ENCODE peak calls at places on chromosomes 6 and 20, in five cellular contexts. One of them, this sample, is unnamed.
A peak's percentile ranks its signal among the peaks of the same experiment; 100 is the strongest.

GRCh38 chr20:59141818-59142581 is 21.6 kb upstream of the ZNF831 start:
- DNase-seq in sigmoid colon: no peak
- DNase-seq in breast epithelium: no peak
- DNase-seq in ovary: no peak
- DNase-seq in heart left ventricle: no peak
- DNase-seq in this sample: no peak

GRCh38 chr20:12535770-12536169 is 473.0 kb upstream of the SPTLC3 start:
- DNase-seq in breast epithelium: no peak
- DNase-seq in heart left ventricle: no peak
- DNase-seq in sigmoid colon: no peak
- DNase-seq in ovary: no peak
- DNase-seq in this sample: no peak

GRCh38 chr20:370151-370600 is 10.4 kb upstream of the TRIB3 start:
- DNase-seq in sigmoid colon: no peak
- DNase-seq in heart left ventricle: no peak
- DNase-seq in ovary: no peak
- DNase-seq in breast epithelium: no peak
- DNase-seq in this sample: no peak

GRCh38 chr6:90493332-90493731 is 93.5 kb downstream of the MAP3K7 start:
- DNase-seq in breast epithelium: no peak
- DNase-seq in ovary: no peak
- DNase-seq in heart left ventricle: no peak
- DNase-seq in sigmoid colon: no peak
- DNase-seq in this sample: no peak

GRCh38 chr6:143759666-143760065 is 81.9 kb downstream of the PHACTR2 start:
- DNase-seq in heart left ventricle: no peak
- DNase-seq in sigmoid colon: no peak
- DNase-seq in ovary: no peak
- DNase-seq in breast epithelium: no peak
- DNase-seq in this sample: no peak

GRCh38 chr6:98949589-98949988 is 1.8 kb upstream of the FBXL4 start:
- DNase-seq in breast epithelium: no peak
- DNase-seq in sigmoid colon: no peak
- DNase-seq in heart left ventricle: no peak
- DNase-seq in ovary: no peak
- DNase-seq in this sample: no peak

GRCh38 chr6:42306439-42307140 is 88.9 kb upstream of the MRPS10 start:
- DNase-seq in heart left ventricle: no peak
- DNase-seq in breast epithelium: no peak
- DNase-seq in ovary: no peak
- DNase-seq in sigmoid colon: no peak
- DNase-seq in this sample: no peak

GRCh38 chr6:162119349-162119748 is 608.2 kb downstream of the PRKN start:
- DNase-seq in ovary: no peak
- DNase-seq in breast epithelium: no peak
- DNase-seq in sigmoid colon: no peak
- DNase-seq in heart left ventricle: peak; percentile 28
- DNase-seq in this sample: peak; percentile 50

GRCh38 chr6:20699402-20699801 is 165.1 kb downstream of the CDKAL1 start:
- DNase-seq in sigmoid colon: no peak
- DNase-seq in breast epithelium: no peak
- DNase-seq in heart left ventricle: no peak
- DNase-seq in ovary: no peak
- DNase-seq in this sample: no peak

GRCh38 chr6:17829905-17830304 is 123.2 kb upstream of the NUP153 start:
- DNase-seq in heart left ventricle: no peak
- DNase-seq in breast epithelium: no peak
- DNase-seq in sigmoid colon: no peak
- DNase-seq in ovary: no peak
- DNase-seq in this sample: no peak

GRCh38 chr20:25706793-25707192 is 10.1 kb upstream of the ZNF337 start:
- DNase-seq in ovary: no peak
- DNase-seq in breast epithelium: no peak
- DNase-seq in sigmoid colon: no peak
- DNase-seq in heart left ventricle: no peak
- DNase-seq in this sample: no peak

GRCh38 chr6:37806213-37806612 is 13.3 kb upstream of the ZFAND3 start:
- DNase-seq in ovary: no peak
- DNase-seq in breast epithelium: no peak
- DNase-seq in sigmoid colon: no peak
- DNase-seq in heart left ventricle: no peak
- DNase-seq in this sample: no peak

GRCh38 chr6:121759370-121759769 is 323.9 kb downstream of the GJA1 start:
- DNase-seq in ovary: no peak
- DNase-seq in heart left ventricle: no peak
- DNase-seq in breast epithelium: no peak
- DNase-seq in sigmoid colon: no peak
- DNase-seq in this sample: no peak

GRCh38 chr6:158708239-158708638 is 58.4 kb downstream of the SYTL3 start:
- DNase-seq in breast epithelium: no peak
- DNase-seq in sigmoid colon: peak; percentile 76
- DNase-seq in ovary: peak; percentile 77
- DNase-seq in heart left ventricle: peak; percentile 53
- DNase-seq in this sample: peak; percentile 82

GRCh38 chr6:35014786-35015185 is 125.7 kb downstream of the ANKS1A start:
- DNase-seq in sigmoid colon: no peak
- DNase-seq in heart left ventricle: no peak
- DNase-seq in breast epithelium: no peak
- DNase-seq in ovary: no peak
- DNase-seq in this sample: no peak

GRCh38 chr20:19947611-19948264 is 69.4 kb upstream of the NAA20 start:
- DNase-seq in sigmoid colon: no peak
- DNase-seq in breast epithelium: no peak
- DNase-seq in heart left ventricle: no peak
- DNase-seq in ovary: no peak
- DNase-seq in this sample: no peak

GRCh38 chr6:42370323-42370985 is 81.3 kb downstream of the TRERF1 start:
- DNase-seq in heart left ventricle: no peak
- DNase-seq in ovary: no peak
- DNase-seq in sigmoid colon: no peak
- DNase-seq in breast epithelium: no peak
- DNase-seq in this sample: no peak

GRCh38 chr20:36213362-36213761 is 22.9 kb upstream of the AAR2 start:
- DNase-seq in ovary: no peak
- DNase-seq in sigmoid colon: no peak
- DNase-seq in breast epithelium: no peak
- DNase-seq in heart left ventricle: no peak
- DNase-seq in this sample: no peak

GRCh38 chr20:36216314-36217025 is 19.8 kb upstream of the AAR2 start:
- DNase-seq in breast epithelium: no peak
- DNase-seq in sigmoid colon: no peak
- DNase-seq in ovary: no peak
- DNase-seq in heart left ventricle: no peak
- DNase-seq in this sample: no peak

GRCh38 chr20:36217226-36217625 is 19.1 kb upstream of the AAR2 start:
- DNase-seq in sigmoid colon: no peak
- DNase-seq in breast epithelium: no peak
- DNase-seq in heart left ventricle: no peak
- DNase-seq in ovary: no peak
- DNase-seq in this sample: no peak

GRCh38 chr20:36215778-36216177 is 20.5 kb upstream of the AAR2 start:
- DNase-seq in heart left ventricle: no peak
- DNase-seq in sigmoid colon: no peak
- DNase-seq in breast epithelium: no peak
- DNase-seq in ovary: no peak
- DNase-seq in this sample: no peak

DNA sequence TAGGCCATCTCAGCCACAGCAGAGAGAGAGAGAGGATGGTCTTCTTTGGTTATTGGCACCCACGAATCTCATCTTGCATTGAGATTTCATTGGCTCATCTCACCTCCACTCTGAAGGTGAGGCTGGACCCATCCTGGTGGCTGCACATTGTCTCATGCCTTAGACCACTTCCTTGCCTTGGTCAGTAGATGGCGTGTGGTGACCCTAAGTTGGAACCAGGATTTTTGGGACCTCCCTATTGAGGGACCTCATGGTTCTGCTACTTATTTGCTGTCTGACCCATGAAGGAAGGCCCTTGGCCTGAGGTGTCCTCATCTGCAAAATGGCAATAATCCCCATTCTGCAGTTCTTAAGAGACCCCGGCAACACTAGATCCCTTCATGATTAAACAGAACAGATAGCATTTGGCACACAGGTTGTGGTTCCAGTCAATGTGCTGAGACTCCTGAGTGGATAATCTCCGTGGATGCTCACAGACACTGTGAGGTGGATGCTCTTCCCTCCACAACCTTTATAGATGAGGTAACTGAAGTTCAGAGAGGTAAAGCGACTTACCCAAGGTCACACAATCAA is 21.5 kb upstream of the AAR2 start:
- DNase-seq in breast epithelium: no peak
- DNase-seq in sigmoid colon: no peak
- DNase-seq in ovary: no peak
- DNase-seq in heart left ventricle: no peak
- DNase-seq in this sample: no peak
- TF ChIP-seq CTCF in breast epithelium: no peak
- TF ChIP-seq CTCF in sigmoid colon: no peak
- TF ChIP-seq CTCF in ovary: no peak
- TF ChIP-seq CTCF in heart left ventricle: peak; percentile 54
- TF ChIP-seq CTCF in this sample: no peak

GRCh38 chr20:57596358-57596757 is 23.9 kb downstream of the ZBP1 start:
- DNase-seq in breast epithelium: no peak
- DNase-seq in ovary: no peak
- DNase-seq in sigmoid colon: no peak
- DNase-seq in heart left ventricle: no peak
- DNase-seq in this sample: no peak

GRCh38 chr20:57595041-57596030 is 24.9 kb downstream of the ZBP1 start:
- DNase-seq in breast epithelium: no peak
- DNase-seq in heart left ventricle: no peak
- DNase-seq in ovary: no peak
- DNase-seq in sigmoid colon: no peak
- DNase-seq in this sample: no peak

GRCh38 chr20:57598491-57598890 is 21.7 kb downstream of the ZBP1 start:
- DNase-seq in ovary: no peak
- DNase-seq in sigmoid colon: no peak
- DNase-seq in breast epithelium: no peak
- DNase-seq in heart left ventricle: no peak
- DNase-seq in this sample: no peak

GRCh38 chr20:57598060-57598459 is 22.2 kb downstream of the ZBP1 start:
- DNase-seq in ovary: no peak
- DNase-seq in sigmoid colon: no peak
- DNase-seq in breast epithelium: no peak
- DNase-seq in heart left ventricle: no peak
- DNase-seq in this sample: no peak

GRCh38 chr20:57596998-57597939 is 23.0 kb downstream of the ZBP1 start:
- DNase-seq in breast epithelium: peak; percentile 43
- DNase-seq in ovary: peak; percentile 56
- DNase-seq in sigmoid colon: peak; percentile 79
- DNase-seq in heart left ventricle: peak; percentile 66
- DNase-seq in this sample: peak; percentile 48
- H3K4me3 ChIP-seq in breast epithelium: peak overlapping the region; percentile 21
- H3K4me3 ChIP-seq in ovary: no peak overlapping the region
- H3K4me3 ChIP-seq in sigmoid colon: no peak overlapping the region
- H3K4me3 ChIP-seq in heart left ventricle: no peak overlapping the region
- H3K4me3 ChIP-seq in this sample: no peak overlapping the region

DNA sequence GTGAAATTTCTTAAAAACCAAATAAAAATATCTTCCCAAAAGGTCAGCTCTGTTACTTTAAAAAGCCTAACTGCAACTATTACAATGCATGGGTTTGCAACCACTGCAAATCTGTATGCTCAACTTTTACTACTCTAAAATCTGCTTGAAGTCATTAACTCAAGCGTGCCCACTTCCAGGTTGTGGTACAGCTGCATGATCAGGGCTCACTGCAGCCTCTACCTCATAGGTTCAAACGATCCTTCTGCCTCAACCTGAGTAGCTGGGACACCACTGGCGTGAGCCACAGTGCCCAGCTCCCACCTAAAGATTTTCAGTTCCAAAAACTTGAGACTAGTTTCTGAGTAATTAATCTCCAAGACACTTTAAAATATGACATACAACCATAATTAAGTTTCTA is 8.2 kb downstream of the DIDO1 start:
- DNase-seq in heart left ventricle: no peak
- DNase-seq in sigmoid colon: no peak
- DNase-seq in breast epithelium: no peak
- DNase-seq in ovary: no peak
- DNase-seq in this sample: no peak
- TF ChIP-seq POLR2A in heart left ventricle: no peak
- TF ChIP-seq POLR2A in sigmoid colon: no peak
- TF ChIP-seq POLR2A in breast epithelium: no peak
- TF ChIP-seq POLR2A in ovary: no peak
- TF ChIP-seq POLR2A in this sample: no peak

GRCh38 chr20:64038252-64038578 is 2.2 kb downstream of the C20orf204 start:
- DNase-seq in ovary: no peak
- DNase-seq in heart left ventricle: no peak
- DNase-seq in breast epithelium: no peak
- DNase-seq in sigmoid colon: no peak
- DNase-seq in this sample: no peak

GRCh38 chr20:64037199-64037497 is 1.2 kb downstream of the C20orf204 start:
- DNase-seq in heart left ventricle: no peak
- DNase-seq in sigmoid colon: no peak
- DNase-seq in ovary: no peak
- DNase-seq in breast epithelium: no peak
- DNase-seq in this sample: no peak

GRCh38 chr20:64036346-64037198 is 590 bp downstream of the C20orf204 start:
- DNase-seq in sigmoid colon: no peak
- DNase-seq in ovary: no peak
- DNase-seq in breast epithelium: no peak
- DNase-seq in heart left ventricle: peak; percentile 8
- DNase-seq in this sample: no peak

GRCh38 chr20:64038579-64039292 is 2.8 kb downstream of the C20orf204 start:
- DNase-seq in breast epithelium: peak; percentile 53
- DNase-seq in ovary: peak; percentile 37
- DNase-seq in sigmoid colon: peak; percentile 80
- DNase-seq in heart left ventricle: peak; percentile 91
- DNase-seq in this sample: peak; percentile 94

GRCh38 chr20:64037498-64038213 is 1.7 kb downstream of the C20orf204 start:
- DNase-seq in heart left ventricle: no peak
- DNase-seq in ovary: no peak
- DNase-seq in sigmoid colon: no peak
- DNase-seq in breast epithelium: no peak
- DNase-seq in this sample: no peak
- TF ChIP-seq CTCF in heart left ventricle: no peak
- TF ChIP-seq CTCF in ovary: no peak
- TF ChIP-seq CTCF in sigmoid colon: no peak
- TF ChIP-seq CTCF in breast epithelium: no peak
- TF ChIP-seq CTCF in this sample: no peak

GRCh38 chr6:1820714-1821113 is 211.0 kb downstream of the FOXC1 start:
- DNase-seq in ovary: no peak
- DNase-seq in breast epithelium: no peak
- DNase-seq in sigmoid colon: no peak
- DNase-seq in heart left ventricle: no peak
- DNase-seq in this sample: no peak

GRCh38 chr6:1827984-1828793 is 218.5 kb downstream of the FOXC1 start:
- DNase-seq in heart left ventricle: no peak
- DNase-seq in breast epithelium: no peak
- DNase-seq in ovary: no peak
- DNase-seq in sigmoid colon: no peak
- DNase-seq in this sample: no peak

GRCh38 chr6:1825926-1826325 is 216.2 kb downstream of the FOXC1 start:
- DNase-seq in ovary: no peak
- DNase-seq in breast epithelium: no peak
- DNase-seq in sigmoid colon: no peak
- DNase-seq in heart left ventricle: no peak
- DNase-seq in this sample: no peak

GRCh38 chr6:1821188-1822183 is 211.8 kb downstream of the FOXC1 start:
- DNase-seq in ovary: no peak
- DNase-seq in breast epithelium: no peak
- DNase-seq in sigmoid colon: no peak
- DNase-seq in heart left ventricle: peak; percentile 30
- DNase-seq in this sample: no peak

GRCh38 chr6:1825277-1825676 is 215.6 kb downstream of the FOXC1 start:
- DNase-seq in sigmoid colon: no peak
- DNase-seq in ovary: no peak
- DNase-seq in breast epithelium: no peak
- DNase-seq in heart left ventricle: no peak
- DNase-seq in this sample: no peak
- H3K4me3 ChIP-seq in sigmoid colon: no peak overlapping the region
- H3K4me3 ChIP-seq in ovary: no peak overlapping the region
- H3K4me3 ChIP-seq in breast epithelium: no peak overlapping the region
- H3K4me3 ChIP-seq in heart left ventricle: no peak overlapping the region
- H3K4me3 ChIP-seq in this sample: no peak overlapping the region